ENCODE peak calls at places on chromosomes 2 and 18, in nine cellular contexts. One of them, this sample, is unnamed.

GRCh38 chr2:127067620-127068350 is 39.2 kb downstream of the BIN1 start:
- DNase-seq in GM12878: no peak
- DNase-seq in SK-N-SH: peak
- DNase-seq in WERI-Rb-1: peak
- DNase-seq in CD4-positive, alpha-beta T cell: peak
- DNase-seq in CD4-positive, CD25-positive, alpha-beta regulatory T cell: peak
- DNase-seq in tibial artery: peak
- DNase-seq in neuronal stem cell: peak
- DNase-seq in pancreas: peak
- DNase-seq in this sample: peak

GRCh38 chr18:79566841-79567370 is 112.7 kb upstream of the CTDP1 start:
- DNase-seq in GM12878: no peak
- DNase-seq in SK-N-SH: no peak
- DNase-seq in WERI-Rb-1: no peak
- DNase-seq in CD4-positive, alpha-beta T cell: no peak
- DNase-seq in CD4-positive, CD25-positive, alpha-beta regulatory T cell: no peak
- DNase-seq in tibial artery: no peak
- DNase-seq in neuronal stem cell: no peak
- DNase-seq in pancreas: no peak
- DNase-seq in this sample: no peak

GRCh38 chr18:69752737-69753380 is 194.8 kb downstream of the CD226 start:
- DNase-seq in GM12878: no peak
- DNase-seq in SK-N-SH: no peak
- DNase-seq in WERI-Rb-1: no peak
- DNase-seq in CD4-positive, alpha-beta T cell: no peak
- DNase-seq in CD4-positive, CD25-positive, alpha-beta regulatory T cell: no peak
- DNase-seq in tibial artery: no peak
- DNase-seq in neuronal stem cell: no peak
- DNase-seq in pancreas: no peak
- DNase-seq in this sample: no peak

GRCh38 chr2:17470855-17471641 is 47.2 kb downstream of the RAD51AP2 start:
- DNase-seq in GM12878: peak
- DNase-seq in SK-N-SH: peak
- DNase-seq in WERI-Rb-1: peak
- DNase-seq in CD4-positive, alpha-beta T cell: no peak
- DNase-seq in CD4-positive, CD25-positive, alpha-beta regulatory T cell: no peak
- DNase-seq in tibial artery: no peak
- DNase-seq in neuronal stem cell: peak
- DNase-seq in pancreas: no peak
- DNase-seq in this sample: no peak

GRCh38 chr2:120858764-120859525 is 123.3 kb downstream of the GLI2 start:
- DNase-seq in GM12878: no peak
- DNase-seq in SK-N-SH: peak
- DNase-seq in WERI-Rb-1: no peak
- DNase-seq in CD4-positive, alpha-beta T cell: no peak
- DNase-seq in CD4-positive, CD25-positive, alpha-beta regulatory T cell: no peak
- DNase-seq in tibial artery: no peak
- DNase-seq in neuronal stem cell: peak
- DNase-seq in pancreas: no peak
- DNase-seq in this sample: no peak

GRCh38 chr2:45825001-45825651 is 173.7 kb downstream of the PRKCE start:
- DNase-seq in GM12878: no peak
- DNase-seq in SK-N-SH: no peak
- DNase-seq in WERI-Rb-1: peak
- DNase-seq in CD4-positive, alpha-beta T cell: no peak
- DNase-seq in CD4-positive, CD25-positive, alpha-beta regulatory T cell: no peak
- DNase-seq in tibial artery: no peak
- DNase-seq in neuronal stem cell: no peak
- DNase-seq in pancreas: no peak
- DNase-seq in this sample: no peak

GRCh38 chr2:9086465-9086864 is 83.0 kb upstream of the MBOAT2 start:
- DNase-seq in GM12878: no peak
- DNase-seq in SK-N-SH: no peak
- DNase-seq in WERI-Rb-1: no peak
- DNase-seq in CD4-positive, alpha-beta T cell: no peak
- DNase-seq in CD4-positive, CD25-positive, alpha-beta regulatory T cell: no peak
- DNase-seq in tibial artery: no peak
- DNase-seq in neuronal stem cell: no peak
- DNase-seq in pancreas: no peak
- DNase-seq in this sample: no peak

GRCh38 chr2:156589381-156590079 is 153.4 kb downstream of the GPD2 start:
- DNase-seq in GM12878: no peak
- DNase-seq in SK-N-SH: peak
- DNase-seq in WERI-Rb-1: peak
- DNase-seq in CD4-positive, alpha-beta T cell: no peak
- DNase-seq in CD4-positive, CD25-positive, alpha-beta regulatory T cell: no peak
- DNase-seq in tibial artery: no peak
- DNase-seq in neuronal stem cell: no peak
- DNase-seq in pancreas: peak
- DNase-seq in this sample: no peak

GRCh38 chr2:1487758-1488715 is 74.8 kb downstream of the TPO start:
- DNase-seq in GM12878: no peak
- DNase-seq in SK-N-SH: peak
- DNase-seq in WERI-Rb-1: no peak
- DNase-seq in CD4-positive, alpha-beta T cell: no peak
- DNase-seq in CD4-positive, CD25-positive, alpha-beta regulatory T cell: no peak
- DNase-seq in tibial artery: no peak
- DNase-seq in neuronal stem cell: no peak
- DNase-seq in pancreas: no peak
- DNase-seq in this sample: no peak

GRCh38 chr2:231670892-231671616 is 37.3 kb upstream of the PTMA start:
- DNase-seq in GM12878: no peak
- DNase-seq in SK-N-SH: peak
- DNase-seq in WERI-Rb-1: peak
- DNase-seq in CD4-positive, alpha-beta T cell: no peak
- DNase-seq in CD4-positive, CD25-positive, alpha-beta regulatory T cell: no peak
- DNase-seq in tibial artery: no peak
- DNase-seq in neuronal stem cell: no peak
- DNase-seq in pancreas: no peak
- DNase-seq in this sample: no peak

GRCh38 chr18:22186484-22186971 is 17.1 kb downstream of the GATA6 start:
- DNase-seq in GM12878: no peak
- DNase-seq in SK-N-SH: no peak
- DNase-seq in WERI-Rb-1: no peak
- DNase-seq in CD4-positive, alpha-beta T cell: no peak
- DNase-seq in CD4-positive, CD25-positive, alpha-beta regulatory T cell: no peak
- DNase-seq in tibial artery: no peak
- DNase-seq in neuronal stem cell: no peak
- DNase-seq in pancreas: no peak
- DNase-seq in this sample: no peak

GRCh38 chr2:37614061-37614802 is 57.2 kb downstream of the CDC42EP3 start:
- DNase-seq in GM12878: no peak
- DNase-seq in SK-N-SH: no peak
- DNase-seq in WERI-Rb-1: no peak
- DNase-seq in CD4-positive, alpha-beta T cell: no peak
- DNase-seq in CD4-positive, CD25-positive, alpha-beta regulatory T cell: no peak
- DNase-seq in tibial artery: peak
- DNase-seq in neuronal stem cell: no peak
- DNase-seq in pancreas: no peak
- DNase-seq in this sample: no peak

GRCh38 chr2:102806250-102806837 is 44.5 kb downstream of the TMEM182 start:
- DNase-seq in GM12878: no peak
- DNase-seq in SK-N-SH: peak
- DNase-seq in WERI-Rb-1: peak
- DNase-seq in CD4-positive, alpha-beta T cell: peak
- DNase-seq in CD4-positive, CD25-positive, alpha-beta regulatory T cell: no peak
- DNase-seq in tibial artery: peak
- DNase-seq in neuronal stem cell: peak
- DNase-seq in pancreas: peak
- DNase-seq in this sample: peak
- H3K27ac ChIP-seq in GM12878: no peak
- H3K27ac ChIP-seq in SK-N-SH: no peak
- H3K27ac ChIP-seq in WERI-Rb-1: no peak
- H3K27ac ChIP-seq in CD4-positive, alpha-beta T cell: no peak
- H3K27ac ChIP-seq in CD4-positive, CD25-positive, alpha-beta regulatory T cell: no peak
- H3K27ac ChIP-seq in tibial artery: no peak
- H3K27ac ChIP-seq in neuronal stem cell: no peak
- H3K27ac ChIP-seq in pancreas: no peak
- H3K27ac ChIP-seq in this sample: no peak

GRCh38 chr2:10278029-10278762 is 24.5 kb upstream of the HPCAL1 start:
- DNase-seq in GM12878: no peak
- DNase-seq in SK-N-SH: no peak
- DNase-seq in WERI-Rb-1: no peak
- DNase-seq in CD4-positive, alpha-beta T cell: no peak
- DNase-seq in CD4-positive, CD25-positive, alpha-beta regulatory T cell: no peak
- DNase-seq in tibial artery: peak
- DNase-seq in neuronal stem cell: no peak
- DNase-seq in pancreas: peak
- DNase-seq in this sample: no peak
- H3K27ac ChIP-seq in GM12878: no peak
- H3K27ac ChIP-seq in SK-N-SH: no peak
- H3K27ac ChIP-seq in WERI-Rb-1: no peak
- H3K27ac ChIP-seq in CD4-positive, alpha-beta T cell: no peak
- H3K27ac ChIP-seq in CD4-positive, CD25-positive, alpha-beta regulatory T cell: no peak
- H3K27ac ChIP-seq in tibial artery: peak
- H3K27ac ChIP-seq in neuronal stem cell: no peak
- H3K27ac ChIP-seq in pancreas: peak
- H3K27ac ChIP-seq in this sample: no peak

GRCh38 chr2:146821836-146822316 is 1023.0 kb upstream of the ACVR2A start:
- DNase-seq in GM12878: no peak
- DNase-seq in SK-N-SH: no peak
- DNase-seq in WERI-Rb-1: no peak
- DNase-seq in CD4-positive, alpha-beta T cell: no peak
- DNase-seq in CD4-positive, CD25-positive, alpha-beta regulatory T cell: no peak
- DNase-seq in tibial artery: no peak
- DNase-seq in neuronal stem cell: no peak
- DNase-seq in pancreas: no peak
- DNase-seq in this sample: no peak
- H3K27ac ChIP-seq in GM12878: no peak
- H3K27ac ChIP-seq in SK-N-SH: no peak
- H3K27ac ChIP-seq in WERI-Rb-1: no peak
- H3K27ac ChIP-seq in CD4-positive, alpha-beta T cell: no peak
- H3K27ac ChIP-seq in CD4-positive, CD25-positive, alpha-beta regulatory T cell: no peak
- H3K27ac ChIP-seq in tibial artery: no peak
- H3K27ac ChIP-seq in neuronal stem cell: no peak
- H3K27ac ChIP-seq in pancreas: no peak
- H3K27ac ChIP-seq in this sample: no peak

DNA sequence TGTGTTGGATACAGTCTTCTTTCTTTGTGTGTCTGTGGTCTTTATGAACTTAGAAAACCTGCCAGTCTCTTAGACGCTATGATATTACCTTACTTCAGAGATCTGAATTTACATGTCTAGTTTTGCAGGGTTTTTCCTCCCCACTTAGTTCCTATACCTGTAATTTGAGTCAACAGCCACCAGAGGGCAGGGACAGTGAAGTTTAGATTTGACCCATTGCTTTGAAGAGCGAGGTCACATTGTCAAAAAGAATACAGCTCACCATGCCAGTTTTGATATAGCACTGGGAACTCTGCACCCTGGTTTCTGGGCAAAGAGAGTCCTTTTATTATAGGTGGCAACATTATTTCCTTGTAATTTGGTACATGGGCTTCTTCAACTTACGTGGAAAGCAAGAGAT is 102.3 kb downstream of the MAPK4 start:
- DNase-seq in GM12878: no peak
- DNase-seq in SK-N-SH: peak
- DNase-seq in WERI-Rb-1: peak
- DNase-seq in CD4-positive, alpha-beta T cell: no peak
- DNase-seq in CD4-positive, CD25-positive, alpha-beta regulatory T cell: no peak
- DNase-seq in tibial artery: no peak
- DNase-seq in neuronal stem cell: no peak
- DNase-seq in pancreas: peak
- DNase-seq in this sample: no peak
- H3K27ac ChIP-seq in GM12878: no peak
- H3K27ac ChIP-seq in SK-N-SH: no peak
- H3K27ac ChIP-seq in WERI-Rb-1: peak
- H3K27ac ChIP-seq in CD4-positive, alpha-beta T cell: no peak
- H3K27ac ChIP-seq in CD4-positive, CD25-positive, alpha-beta regulatory T cell: no peak
- H3K27ac ChIP-seq in tibial artery: no peak
- H3K27ac ChIP-seq in neuronal stem cell: no peak
- H3K27ac ChIP-seq in pancreas: no peak
- H3K27ac ChIP-seq in this sample: no peak